ENCODE peak calls at places on chromosomes 1 and 21, in ten cellular contexts. D, U, V, X, K, T, P, C, J and S are unnamed samples.

GRCh38 chr1:59391216-59392179 is 94.6 kb downstream of the FGGY start:
- DNase-seq in D (no peak), U (no peak), V (no peak), X (no peak), K (no peak), T (no peak), P (no peak), C (no peak), J (no peak), S (no peak)

GRCh38 chr1:245345191-245345884 is 190.6 kb downstream of the KIF26B start:
- DNase-seq in D (no peak), U (no peak), V (no peak), X (no peak), K (no peak), T (no peak), P (no peak), C (peak), J (no peak), S (no peak)

GRCh38 chr1:19815801-19816736 is 986 bp upstream of the RNF186 start:
- DNase-seq in D (no peak), U (peak), V (no peak), X (no peak), K (no peak), T (no peak), P (no peak), C (no peak), J (no peak), S (no peak)

GRCh38 chr1:177820213-177820612 is 149.6 kb downstream of the SEC16B start:
- DNase-seq in D (no peak), U (no peak), V (no peak), X (no peak), K (no peak), T (no peak), P (no peak), C (no peak), J (no peak), S (no peak)

GRCh38 chr1:160204526-160205241 is 500 bp upstream of the PEA15 start:
- DNase-seq in D (no peak), U (no peak), V (no peak), X (peak), K (no peak), T (no peak), P (peak), C (no peak), J (no peak), S (no peak)

GRCh38 chr1:167738158-167738557 is 16.4 kb downstream of the MPZL1 start:
- DNase-seq in D (no peak), U (no peak), V (no peak), X (no peak), K (no peak), T (no peak), P (no peak), C (no peak), J (no peak), S (no peak)

GRCh38 chr1:1752190-1752589 is 26.1 kb downstream of the NADK start:
- DNase-seq in D (no peak), U (no peak), V (no peak), X (no peak), K (no peak), T (no peak), P (no peak), C (no peak), J (no peak), S (no peak)

GRCh38 chr1:214558002-214558770 is 6.8 kb upstream of the PTPN14 start:
- DNase-seq in D (no peak), U (no peak), V (no peak), X (no peak), K (no peak), T (peak), P (no peak), C (no peak), J (peak), S (peak)

GRCh38 chr1:18794066-18794465 is 65.4 kb downstream of the TAS1R2 start:
- DNase-seq in D (no peak), U (no peak), V (no peak), X (no peak), K (no peak), T (no peak), P (no peak), C (no peak), J (no peak), S (no peak)

GRCh38 chr1:54995013-54995760 is 3.5 kb upstream of the BSND start:
- DNase-seq in D (no peak), U (no peak), V (no peak), X (no peak), K (no peak), T (no peak), P (no peak), C (no peak), J (no peak), S (no peak)

GRCh38 chr1:93344886-93345632 is 648 bp upstream of the DR1 start:
- DNase-seq in D (no peak), U (no peak), V (peak), X (no peak), K (no peak), T (no peak), P (no peak), C (no peak), J (no peak), S (no peak)

GRCh38 chr1:145977486-145978476 is 13.3 kb downstream of the POLR3GL start:
- DNase-seq in D (peak), U (peak), V (peak), X (peak), K (peak), T (peak), P (peak), C (peak), J (peak), S (peak)

GRCh38 chr1:244757091-244757939 is 78.1 kb upstream of the COX20 start:
- DNase-seq in D (no peak), U (no peak), V (no peak), X (no peak), K (no peak), T (no peak), P (no peak), C (no peak), J (no peak), S (peak)

GRCh38 chr1:230781596-230781995 is 34.4 kb downstream of the CAPN9 start:
- DNase-seq in D (no peak), U (no peak), V (no peak), X (peak), K (no peak), T (no peak), P (no peak), C (no peak), J (no peak), S (no peak)

GRCh38 chr1:88079036-88079435 is 605.0 kb upstream of the PKN2 start:
- DNase-seq in D (peak), U (no peak), V (no peak), X (no peak), K (no peak), T (peak), P (no peak), C (peak), J (peak), S (peak)

GRCh38 chr1:48777219-48777895 is 666 bp upstream of the BEND5 start:
- DNase-seq in D (no peak), U (peak), V (no peak), X (peak), K (no peak), T (no peak), P (no peak), C (peak), J (no peak), S (no peak)

GRCh38 chr1:91630803-91631202 is 130.2 kb downstream of the CDC7 start:
- DNase-seq in D (no peak), U (no peak), V (no peak), X (no peak), K (no peak), T (no peak), P (no peak), C (no peak), J (no peak), S (no peak)

GRCh38 chr1:21490774-21491482 is 18.3 kb upstream of the ALPL start:
- DNase-seq in D (no peak), U (peak), V (no peak), X (no peak), K (no peak), T (peak), P (peak), C (peak), J (peak), S (peak)

GRCh38 chr21:42010507-42011493 is 640 bp upstream of the ZBTB21 start:
- DNase-seq in D (no peak), U (peak), V (peak), X (no peak), K (peak), T (peak), P (peak), C (peak), J (peak), S (peak)

GRCh38 chr1:61754545-61754944 is 12.3 kb downstream of the PATJ start:
- DNase-seq in D (no peak), U (no peak), V (no peak), X (no peak), K (no peak), T (no peak), P (no peak), C (no peak), J (no peak), S (no peak)

GRCh38 chr1:206506405-206506802 is 927 bp upstream of the RASSF5 start:
- DNase-seq in D (no peak), U (no peak), V (no peak), X (no peak), K (no peak), T (no peak), P (no peak), C (no peak), J (no peak), S (no peak)

GRCh38 chr1:225482489-225482950 is 54.7 kb upstream of the LBR start:
- DNase-seq in D (no peak), U (no peak), V (no peak), X (no peak), K (no peak), T (no peak), P (no peak), C (no peak), J (no peak), S (no peak)

GRCh38 chr1:43358121-43358745 is 548 bp upstream of the CDC20 start:
- DNase-seq in D (no peak), U (peak), V (no peak), X (peak), K (no peak), T (peak), P (peak), C (peak), J (peak), S (peak)

GRCh38 chr1:187689137-187689536 is 860.4 kb downstream of the PLA2G4A start:
- DNase-seq in D (no peak), U (peak), V (no peak), X (peak), K (no peak), T (no peak), P (no peak), C (no peak), J (no peak), S (peak)

GRCh38 chr1:119782541-119783338 is 14.0 kb upstream of the HMGCS2 start:
- DNase-seq in D (no peak), U (no peak), V (no peak), X (no peak), K (no peak), T (no peak), P (no peak), C (no peak), J (no peak), S (no peak)

GRCh38 chr1:2514863-2515762 is 11.3 kb downstream of the PANK4 start:
- DNase-seq in D (no peak), U (no peak), V (no peak), X (no peak), K (no peak), T (no peak), P (no peak), C (no peak), J (no peak), S (no peak)

GRCh38 chr1:218945050-218945449 is 228.6 kb upstream of the LYPLAL1 start:
- DNase-seq in D (no peak), U (no peak), V (no peak), X (peak), K (no peak), T (no peak), P (no peak), C (no peak), J (peak), S (peak)

GRCh38 chr1:214008791-214009612 is 21.2 kb downstream of the PROX1 start:
- DNase-seq in D (no peak), U (no peak), V (no peak), X (no peak), K (no peak), T (no peak), P (no peak), C (no peak), J (no peak), S (no peak)

GRCh38 chr1:151056574-151056973 is 2.8 kb downstream of the CDC42SE1 start:
- DNase-seq in D (no peak), U (no peak), V (no peak), X (no peak), K (no peak), T (no peak), P (no peak), C (no peak), J (no peak), S (no peak)

GRCh38 chr1:99173282-99173681 is 91.0 kb upstream of the PLPPR4 start:
- DNase-seq in D (no peak), U (no peak), V (no peak), X (peak), K (no peak), T (no peak), P (no peak), C (no peak), J (no peak), S (no peak)

GRCh38 chr1:41387667-41388091 is 26.4 kb downstream of the FOXO6 start:
- DNase-seq in D (no peak), U (peak), V (no peak), X (peak), K (peak), T (peak), P (no peak), C (peak), J (no peak), S (no peak)